ENCODE peak calls at places on chromosomes 1 and 21, in six cellular contexts. One of them, this sample, is unnamed.

GRCh38 chr21:46184625-46185555 is 631 bp upstream of the SPATC1L start:
- DNase-seq in brain microvascular endothelial cell: peak
- DNase-seq in NCI-H2081: peak
- DNase-seq in EH: peak
- DNase-seq in endothelial cell: peak
- DNase-seq in stimulated activated CD4-positive, alpha-beta T cell treated with anti-CD3 and anti-CD28 coated beads, TNF-alpha, amount 100 ng/mL, for 4 hours: no peak
- DNase-seq in this sample: peak

GRCh38 chr1:212814548-212814947 is 22.9 kb downstream of the TATDN3 start:
- DNase-seq in brain microvascular endothelial cell: no peak
- DNase-seq in NCI-H2081: peak
- DNase-seq in EH: no peak
- DNase-seq in stimulated activated CD4-positive, alpha-beta T cell treated with anti-CD3 and anti-CD28 coated beads, TNF-alpha, amount 100 ng/mL, for 4 hours: no peak
- DNase-seq in endothelial cell: no peak
- DNase-seq in this sample: no peak

GRCh38 chr1:51693420-51694144 is 76.7 kb downstream of the OSBPL9 start:
- DNase-seq in NCI-H2081: no peak
- DNase-seq in endothelial cell: no peak
- DNase-seq in EH: peak
- DNase-seq in stimulated activated CD4-positive, alpha-beta T cell treated with anti-CD3 and anti-CD28 coated beads, TNF-alpha, amount 100 ng/mL, for 4 hours: no peak
- DNase-seq in brain microvascular endothelial cell: no peak
- DNase-seq in this sample: peak

GRCh38 chr1:1402081-1402900 is 3.2 kb upstream of the CCNL2 start:
- DNase-seq in EH: peak
- DNase-seq in NCI-H2081: peak
- DNase-seq in brain microvascular endothelial cell: peak
- DNase-seq in stimulated activated CD4-positive, alpha-beta T cell treated with anti-CD3 and anti-CD28 coated beads, TNF-alpha, amount 100 ng/mL, for 4 hours: no peak
- DNase-seq in endothelial cell: peak
- DNase-seq in this sample: peak

GRCh38 chr1:181626252-181626938 is 143.1 kb downstream of the CACNA1E start:
- DNase-seq in stimulated activated CD4-positive, alpha-beta T cell treated with anti-CD3 and anti-CD28 coated beads, TNF-alpha, amount 100 ng/mL, for 4 hours: no peak
- DNase-seq in EH: no peak
- DNase-seq in brain microvascular endothelial cell: no peak
- DNase-seq in NCI-H2081: no peak
- DNase-seq in endothelial cell: no peak
- DNase-seq in this sample: no peak

GRCh38 chr1:3004285-3005205 is 16.7 kb upstream of the ACTRT2 start:
- DNase-seq in brain microvascular endothelial cell: no peak
- DNase-seq in endothelial cell: no peak
- DNase-seq in EH: no peak
- DNase-seq in NCI-H2081: no peak
- DNase-seq in stimulated activated CD4-positive, alpha-beta T cell treated with anti-CD3 and anti-CD28 coated beads, TNF-alpha, amount 100 ng/mL, for 4 hours: no peak
- DNase-seq in this sample: no peak

GRCh38 chr1:20139776-20140612 is 871 bp downstream of the PLA2G2F start:
- DNase-seq in brain microvascular endothelial cell: no peak
- DNase-seq in EH: no peak
- DNase-seq in NCI-H2081: no peak
- DNase-seq in stimulated activated CD4-positive, alpha-beta T cell treated with anti-CD3 and anti-CD28 coated beads, TNF-alpha, amount 100 ng/mL, for 4 hours: no peak
- DNase-seq in endothelial cell: no peak
- DNase-seq in this sample: no peak

GRCh38 chr21:25169370-25169769 is 437.9 kb downstream of the MRPL39 start:
- DNase-seq in EH: no peak
- DNase-seq in stimulated activated CD4-positive, alpha-beta T cell treated with anti-CD3 and anti-CD28 coated beads, TNF-alpha, amount 100 ng/mL, for 4 hours: no peak
- DNase-seq in NCI-H2081: no peak
- DNase-seq in endothelial cell: no peak
- DNase-seq in brain microvascular endothelial cell: no peak
- DNase-seq in this sample: no peak

GRCh38 chr1:17874665-17875064 is 119.5 kb downstream of the ACTL8 start:
- DNase-seq in NCI-H2081: no peak
- DNase-seq in endothelial cell: no peak
- DNase-seq in brain microvascular endothelial cell: peak
- DNase-seq in stimulated activated CD4-positive, alpha-beta T cell treated with anti-CD3 and anti-CD28 coated beads, TNF-alpha, amount 100 ng/mL, for 4 hours: no peak
- DNase-seq in EH: peak
- DNase-seq in this sample: peak

GRCh38 chr1:83860506-83861221 is 138.3 kb downstream of the TTLL7 start:
- DNase-seq in NCI-H2081: no peak
- DNase-seq in EH: peak
- DNase-seq in brain microvascular endothelial cell: peak
- DNase-seq in endothelial cell: peak
- DNase-seq in stimulated activated CD4-positive, alpha-beta T cell treated with anti-CD3 and anti-CD28 coated beads, TNF-alpha, amount 100 ng/mL, for 4 hours: peak
- DNase-seq in this sample: peak

GRCh38 chr1:203406446-203407045 is 55.6 kb upstream of the FMOD start:
- DNase-seq in endothelial cell: no peak
- DNase-seq in NCI-H2081: no peak
- DNase-seq in EH: peak
- DNase-seq in stimulated activated CD4-positive, alpha-beta T cell treated with anti-CD3 and anti-CD28 coated beads, TNF-alpha, amount 100 ng/mL, for 4 hours: no peak
- DNase-seq in brain microvascular endothelial cell: no peak
- DNase-seq in this sample: peak

GRCh38 chr1:145981299-145981600 is 15.1 kb downstream of the TXNIP start:
- DNase-seq in endothelial cell: no peak
- DNase-seq in EH: no peak
- DNase-seq in stimulated activated CD4-positive, alpha-beta T cell treated with anti-CD3 and anti-CD28 coated beads, TNF-alpha, amount 100 ng/mL, for 4 hours: no peak
- DNase-seq in NCI-H2081: no peak
- DNase-seq in brain microvascular endothelial cell: no peak
- DNase-seq in this sample: no peak

GRCh38 chr1:212655668-212656440 is 43.8 kb downstream of the BATF3 start:
- DNase-seq in brain microvascular endothelial cell: no peak
- DNase-seq in stimulated activated CD4-positive, alpha-beta T cell treated with anti-CD3 and anti-CD28 coated beads, TNF-alpha, amount 100 ng/mL, for 4 hours: no peak
- DNase-seq in NCI-H2081: no peak
- DNase-seq in endothelial cell: no peak
- DNase-seq in EH: peak
- DNase-seq in this sample: no peak

GRCh38 chr1:54485417-54485816 is 62.6 kb upstream of the ACOT11 start:
- DNase-seq in endothelial cell: no peak
- DNase-seq in NCI-H2081: no peak
- DNase-seq in brain microvascular endothelial cell: no peak
- DNase-seq in stimulated activated CD4-positive, alpha-beta T cell treated with anti-CD3 and anti-CD28 coated beads, TNF-alpha, amount 100 ng/mL, for 4 hours: no peak
- DNase-seq in EH: peak
- DNase-seq in this sample: no peak

GRCh38 chr1:203361843-203362524 is 11.1 kb upstream of the FMOD start:
- DNase-seq in endothelial cell: no peak
- DNase-seq in stimulated activated CD4-positive, alpha-beta T cell treated with anti-CD3 and anti-CD28 coated beads, TNF-alpha, amount 100 ng/mL, for 4 hours: no peak
- DNase-seq in brain microvascular endothelial cell: peak
- DNase-seq in NCI-H2081: peak
- DNase-seq in EH: peak
- DNase-seq in this sample: peak

GRCh38 chr1:226602186-226603029 is 53.8 kb downstream of the STUM start:
- DNase-seq in stimulated activated CD4-positive, alpha-beta T cell treated with anti-CD3 and anti-CD28 coated beads, TNF-alpha, amount 100 ng/mL, for 4 hours: no peak
- DNase-seq in EH: peak
- DNase-seq in endothelial cell: no peak
- DNase-seq in brain microvascular endothelial cell: no peak
- DNase-seq in NCI-H2081: no peak
- DNase-seq in this sample: peak

GRCh38 chr21:31459457-31459856 is 115.4 kb upstream of the TIAM1 start:
- DNase-seq in EH: no peak
- DNase-seq in endothelial cell: peak
- DNase-seq in stimulated activated CD4-positive, alpha-beta T cell treated with anti-CD3 and anti-CD28 coated beads, TNF-alpha, amount 100 ng/mL, for 4 hours: no peak
- DNase-seq in NCI-H2081: no peak
- DNase-seq in brain microvascular endothelial cell: no peak
- DNase-seq in this sample: no peak

GRCh38 chr21:41283211-41283818 is 33.3 kb upstream of the FAM3B start:
- DNase-seq in endothelial cell: peak
- DNase-seq in stimulated activated CD4-positive, alpha-beta T cell treated with anti-CD3 and anti-CD28 coated beads, TNF-alpha, amount 100 ng/mL, for 4 hours: peak
- DNase-seq in EH: peak
- DNase-seq in NCI-H2081: peak
- DNase-seq in brain microvascular endothelial cell: peak
- DNase-seq in this sample: peak

GRCh38 chr1:18942340-18942739 is 14.1 kb downstream of the IFFO2 start:
- DNase-seq in endothelial cell: no peak
- DNase-seq in NCI-H2081: no peak
- DNase-seq in EH: no peak
- DNase-seq in stimulated activated CD4-positive, alpha-beta T cell treated with anti-CD3 and anti-CD28 coated beads, TNF-alpha, amount 100 ng/mL, for 4 hours: no peak
- DNase-seq in brain microvascular endothelial cell: no peak
- DNase-seq in this sample: peak

GRCh38 chr1:159040206-159040605 is 30.5 kb downstream of the IFI16 start:
- DNase-seq in endothelial cell: no peak
- DNase-seq in stimulated activated CD4-positive, alpha-beta T cell treated with anti-CD3 and anti-CD28 coated beads, TNF-alpha, amount 100 ng/mL, for 4 hours: no peak
- DNase-seq in EH: peak
- DNase-seq in NCI-H2081: no peak
- DNase-seq in brain microvascular endothelial cell: peak
- DNase-seq in this sample: peak

GRCh38 chr1:151519667-151520066 is 8.5 kb downstream of the CGN start:
- DNase-seq in brain microvascular endothelial cell: no peak
- DNase-seq in endothelial cell: no peak
- DNase-seq in NCI-H2081: no peak
- DNase-seq in stimulated activated CD4-positive, alpha-beta T cell treated with anti-CD3 and anti-CD28 coated beads, TNF-alpha, amount 100 ng/mL, for 4 hours: no peak
- DNase-seq in EH: peak
- DNase-seq in this sample: no peak